ENCODE peak calls at places on chromosomes 13 and 19, in nine cellular contexts. E is right atrium auricular region, X is fibroblast of lung, H is body of pancreas, V is cardiac muscle cell, Q is Peyer's patch, D is right lobe of liver, U is stomach, T is heart right ventricle. J is an unnamed sample. For H3K9me3 and H3K36me3, the result is how much of the 10 kb centered on the place peaks cover.

GRCh38 chr19:1206733-1207301 is 1.2 kb downstream of the STK11 start:
- DNase-seq in E (no peak), D (no peak), X (no peak), Q (no peak), H (no peak), U (no peak), T (no peak), V (no peak), J (no peak)

GRCh38 chr19:1825909-1826556 is 14.0 kb upstream of the ATP8B3 start:
- DNase-seq in Q (peak), E (no peak), T (peak), H (peak), V (peak), D (peak), X (peak), U (peak), J (peak)

GRCh38 chr13:80612804-80613203 is 271.9 kb upstream of the SPRY2 start:
- DNase-seq in T (no peak), U (no peak), X (no peak), Q (no peak), V (no peak), D (no peak), H (no peak), E (no peak), J (no peak)

GRCh38 chr19:1063030-1063908 is 3.7 kb upstream of the ARHGAP45 start:
- DNase-seq in X (no peak), Q (no peak), T (no peak), V (no peak), U (no peak), D (peak), H (no peak), E (no peak), J (no peak)

GRCh38 chr13:21420706-21421105 is 38.4 kb downstream of the ZDHHC20 start:
- DNase-seq in H (no peak), V (peak), U (no peak), T (no peak), X (peak), D (no peak), E (no peak), Q (no peak), J (no peak)

GRCh38 chr13:110138009-110138699 is 168.8 kb downstream of the COL4A1 start:
- DNase-seq in E (peak), D (peak), V (peak), X (peak), T (peak), Q (peak), U (peak), H (peak), J (no peak)

GRCh38 chr19:16197622-16198362 is at the start of gene AP1M1:
- DNase-seq in H (peak), Q (peak), V (peak), X (peak), T (peak), E (peak), U (peak), D (peak), J (peak)

GRCh38 chr19:290539-291521 is at the start of gene PLPP2:
- DNase-seq in D (peak), V (peak), T (no peak), U (peak), Q (peak), H (peak), E (no peak), X (peak), J (peak)

GRCh38 chr19:31329819-31330218 is 19.4 kb downstream of the TSHZ3 start:
- DNase-seq in H (no peak), T (no peak), U (no peak), D (no peak), V (no peak), X (no peak), Q (no peak), E (no peak), J (no peak)

GRCh38 chr19:49441960-49442350 is 628 bp upstream of the SLC17A7 start:
- DNase-seq in E (no peak), U (no peak), H (no peak), V (no peak), Q (no peak), D (no peak), X (no peak), T (no peak), J (no peak)

GRCh38 chr19:42126565-42126964 is 5.7 kb downstream of the POU2F2 start:
- DNase-seq in V (no peak), T (no peak), U (no peak), Q (no peak), E (no peak), H (no peak), D (no peak), X (no peak), J (no peak)

GRCh38 chr13:106794131-106794530 is 226.2 kb upstream of the ARGLU1 start:
- DNase-seq in E (no peak), H (no peak), Q (no peak), U (no peak), T (no peak), D (no peak), V (no peak), X (no peak), J (no peak)

GRCh38 chr19:35862528-35862927 is 5.8 kb downstream of the KIRREL2 start:
- DNase-seq in Q (no peak), X (no peak), H (peak), D (no peak), E (no peak), T (no peak), V (no peak), U (no peak), J (no peak)

GRCh38 chr19:17260842-17261325 is 3.7 kb downstream of the USHBP1 start:
- DNase-seq in V (peak), E (peak), X (peak), H (peak), D (peak), U (peak), Q (peak), T (peak), J (peak)

GRCh38 chr13:48220592-48221300 is 12.3 kb upstream of the ITM2B start:
- DNase-seq in H (no peak), X (no peak), U (no peak), V (no peak), D (no peak), T (no peak), Q (no peak), E (no peak), J (no peak)

GRCh38 chr19:8490395-8490760 is 12.1 kb downstream of the PRAM1 start:
- DNase-seq in E (no peak), Q (no peak), T (no peak), X (no peak), D (peak), U (no peak), H (no peak), V (no peak), J (no peak)

GRCh38 chr13:80509264-80509663 is 168.3 kb upstream of the SPRY2 start:
- DNase-seq in T (no peak), Q (no peak), U (no peak), D (no peak), X (no peak), E (no peak), H (no peak), V (no peak), J (no peak)

GRCh38 chr13:109626386-109627171 is 159.8 kb downstream of the IRS2 start:
- DNase-seq in X (peak), D (no peak), T (no peak), U (no peak), V (no peak), H (no peak), E (no peak), Q (no peak), J (no peak)

GRCh38 chr19:46990998-46991676 is 28.5 kb upstream of the NPAS1 start:
- DNase-seq in T (peak), V (peak), D (peak), E (peak), Q (peak), X (peak), U (peak), H (peak), J (peak)

GRCh38 chr19:4795400-4795799 is 3.9 kb downstream of the FEM1A start:
- DNase-seq in T (no peak), E (no peak), X (peak), H (no peak), D (no peak), U (no peak), Q (no peak), V (no peak), J (no peak)

GRCh38 chr19:10086904-10087256 is 763 bp downstream of the SHFL start:
- DNase-seq in H (no peak), V (peak), T (no peak), D (no peak), U (no peak), Q (no peak), E (no peak), X (no peak), J (no peak)

GRCh38 chr13:113049521-113049941 is 56.1 kb upstream of the F7 start:
- DNase-seq in E (no peak), U (no peak), V (no peak), X (no peak), H (no peak), Q (no peak), T (peak), D (peak), J (no peak)

GRCh38 chr13:46297338-46297737 is 85.6 kb downstream of the LRRC63 start:
- DNase-seq in E (no peak), X (peak), V (peak), Q (no peak), H (no peak), U (no peak), T (no peak), D (no peak), J (no peak)

GRCh38 chr19:45099465-45100201 is 6.7 kb downstream of the PPP1R37 start:
- DNase-seq in H (no peak), U (peak), V (no peak), Q (peak), X (no peak), D (no peak), E (no peak), T (no peak), J (no peak)

GRCh38 chr13:33186851-33187250 is 98.7 kb downstream of the STARD13 start:
- DNase-seq in H (no peak), V (peak), U (no peak), Q (no peak), X (peak), T (no peak), E (no peak), D (no peak), J (no peak)

GRCh38 chr13:51246005-51246404 is 23.8 kb downstream of the FAM124A start:
- DNase-seq in E (no peak), V (no peak), Q (no peak), T (no peak), X (no peak), D (no peak), U (no peak), H (no peak), J (no peak)

GRCh38 chr13:107392205-107392604 is 823.1 kb downstream of the LIG4 start:
- DNase-seq in E (no peak), V (no peak), H (no peak), T (no peak), X (no peak), Q (no peak), D (no peak), U (no peak), J (no peak)

GRCh38 chr13:110150384-110151091 is 156.4 kb downstream of the COL4A1 start:
- DNase-seq in D (no peak), Q (no peak), T (no peak), X (peak), H (no peak), U (no peak), V (peak), E (peak), J (no peak)

GRCh38 chr19:28574212-28574611 is 638.7 kb downstream of the UQCRFS1 start:
- DNase-seq in T (no peak), E (no peak), Q (no peak), D (no peak), H (no peak), X (no peak), U (no peak), V (no peak), J (no peak)

GRCh38 chr19:10503002-10503789 is at the start of gene KEAP1:
- DNase-seq in X (peak), T (peak), D (peak), Q (peak), V (peak), U (peak), H (peak), E (peak), J (no peak)

GRCh38 chr19:57515218-57515617 is 11.9 kb upstream of the ZNF549 start:
- DNase-seq in X (no peak), E (no peak), T (no peak), D (no peak), Q (no peak), H (no peak), V (no peak), U (no peak), J (no peak)
- H3K9me3 ChIP-seq in X (under half), E (under half), T (under half), D (under half), Q (under half), H (under half), V (under half), U (under half), J (under half)

GRCh38 chr13:96673825-96674224 is 320.5 kb downstream of the OXGR1 start:
- DNase-seq in E (no peak), H (no peak), X (no peak), T (no peak), D (no peak), V (no peak), U (no peak), Q (no peak), J (no peak)
- H3K36me3 ChIP-seq in E (under half), H (under half), X (under half), T (under half), D (under half), V (under half), U (under half), Q (under half), J (under half)

GRCh38 chr13:64482373-64482772 is 2747.8 kb downstream of the PCDH9 start:
- DNase-seq in E (no peak), V (no peak), U (no peak), X (no peak), D (no peak), Q (no peak), H (no peak), T (no peak), J (no peak)
- H3K9me3 ChIP-seq in E (under half), V (under half), U (under half), X (under half), D (under half), Q (under half), H (under half), T (under half), J (under half)

GRCh38 chr19:13964776-13965175 is 12.5 kb downstream of the DCAF15 start:
- DNase-seq in U (no peak), X (peak), Q (no peak), T (no peak), E (no peak), H (no peak), V (no peak), D (no peak), J (no peak)

GRCh38 chr19:13965926-13966683 is 13.8 kb downstream of the DCAF15 start:
- DNase-seq in E (no peak), H (no peak), U (no peak), T (no peak), D (peak), Q (no peak), V (no peak), X (no peak), J (no peak)

GRCh38 chr19:13968383-13968935 is 16.1 kb downstream of the DCAF15 start:
- DNase-seq in V (no peak), T (no peak), H (no peak), Q (no peak), X (no peak), E (no peak), D (no peak), U (no peak), J (no peak)

GRCh38 chr19:13965377-13965896 is 13.1 kb downstream of the DCAF15 start:
- DNase-seq in X (no peak), V (no peak), T (no peak), E (no peak), Q (no peak), D (no peak), U (no peak), H (no peak), J (no peak)

DNA sequence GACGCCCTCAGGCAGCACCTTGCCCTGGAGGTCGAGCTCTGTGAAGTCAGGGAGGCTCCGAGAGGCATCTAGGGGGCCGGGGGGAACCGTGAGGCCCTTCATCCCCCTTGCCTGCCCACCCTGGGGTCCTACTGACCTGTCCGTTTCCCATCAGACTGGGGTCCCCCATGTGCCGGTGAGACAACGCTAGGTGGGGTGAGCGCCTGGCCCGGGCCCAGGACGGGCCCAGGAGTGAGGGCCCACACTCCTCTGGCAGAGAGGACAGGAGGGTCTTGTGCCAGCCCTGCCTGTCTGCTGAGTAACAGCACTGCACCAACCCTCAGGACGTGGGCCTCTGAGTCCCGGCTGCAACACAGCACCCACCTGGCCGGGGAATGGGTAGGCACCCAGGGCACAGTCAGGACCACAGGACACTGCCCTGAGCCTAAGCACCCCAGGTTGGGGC is 14.4 kb downstream of the DCAF15 start:
- DNase-seq in V (no peak), H (no peak), U (no peak), T (no peak), Q (no peak), X (no peak), D (no peak), E (no peak), J (no peak)
- H3K36me3 ChIP-seq in V (under half), H (under half), U (half or more), T (half or more), Q (half or more), X (under half), D (under half), E (half or more), J (under half)

DNA sequence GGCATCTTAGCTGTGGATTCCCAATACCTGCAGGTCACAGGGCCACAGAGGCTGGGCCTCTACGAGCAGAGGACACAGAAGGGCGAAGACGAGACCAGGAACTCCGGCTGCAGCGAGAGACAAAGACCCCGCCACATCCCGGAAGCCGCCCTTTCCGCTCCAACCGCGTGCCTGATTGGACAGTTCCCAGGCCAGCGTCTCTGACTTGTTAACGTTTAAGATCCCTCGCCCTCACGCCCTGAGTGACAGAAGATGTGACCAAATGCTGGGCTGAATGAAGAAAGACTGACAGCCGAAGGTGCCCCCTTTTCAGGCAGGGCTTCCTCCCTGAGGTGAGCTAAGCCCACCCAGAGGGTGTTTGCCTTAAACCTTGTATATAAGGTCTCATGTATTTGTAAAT is at the start of gene ZNF98:
- DNase-seq in D (no peak), T (peak), H (peak), Q (no peak), V (peak), X (no peak), U (no peak), E (peak), J (no peak)
- H3K9me3 ChIP-seq in D (under half), T (under half), H (under half), Q (under half), V (under half), X (under half), U (under half), E (under half), J (under half)

J was measured in iPS DF 6.9.